ENCODE peak calls at places on chromosomes 5 and 9, in four cellular contexts. One of them, this sample, is unnamed.

GRCh38 chr9:19116391-19116790 is 10.9 kb downstream of the PLIN2 start:
- DNase-seq in BE2C: no peak
- DNase-seq in neural crest cell: no peak
- DNase-seq in WTC11: no peak
- DNase-seq in this sample: no peak

GRCh38 chr9:126704157-126704941 is 90.6 kb downstream of the LMX1B start:
- DNase-seq in BE2C: peak; percentile 50
- DNase-seq in WTC11: no peak
- DNase-seq in neural crest cell: no peak
- DNase-seq in this sample: peak; percentile 3

GRCh38 chr9:127788337-127789011 is 2.6 kb downstream of the CDK9 start:
- DNase-seq in WTC11: no peak
- DNase-seq in BE2C: no peak
- DNase-seq in neural crest cell: no peak
- DNase-seq in this sample: no peak

GRCh38 chr9:134055981-134056461 is 11.8 kb downstream of the BRD3 start:
- DNase-seq in WTC11: no peak
- DNase-seq in neural crest cell: no peak
- DNase-seq in BE2C: peak; percentile 16
- DNase-seq in this sample: no peak

GRCh38 chr5:6455571-6456200 is 7.0 kb downstream of the UBE2QL1 start:
- DNase-seq in WTC11: no peak
- DNase-seq in neural crest cell: no peak
- DNase-seq in BE2C: no peak
- DNase-seq in this sample: no peak

GRCh38 chr5:136979131-136979530 is 520.0 kb downstream of the SPOCK1 start:
- DNase-seq in BE2C: no peak
- DNase-seq in WTC11: no peak
- DNase-seq in neural crest cell: no peak
- DNase-seq in this sample: no peak

GRCh38 chr5:89695371-89695770 is 714.2 kb downstream of the CETN3 start:
- DNase-seq in BE2C: no peak
- DNase-seq in WTC11: no peak
- DNase-seq in neural crest cell: no peak
- DNase-seq in this sample: no peak

GRCh38 chr5:168324864-168325615 is 33.6 kb downstream of the WWC1 start:
- DNase-seq in BE2C: no peak
- DNase-seq in neural crest cell: no peak
- DNase-seq in WTC11: no peak
- DNase-seq in this sample: no peak

GRCh38 chr5:54553659-54554207 is 36.2 kb downstream of the SNX18 start:
- DNase-seq in WTC11: no peak
- DNase-seq in neural crest cell: no peak
- DNase-seq in BE2C: peak; percentile 22
- DNase-seq in this sample: no peak

GRCh38 chr9:108001219-108001618 is 511.6 kb upstream of the KLF4 start:
- DNase-seq in neural crest cell: no peak
- DNase-seq in BE2C: no peak
- DNase-seq in WTC11: no peak
- DNase-seq in this sample: no peak

GRCh38 chr9:93417538-93417937 is 33.9 kb upstream of the FAM120A start:
- DNase-seq in neural crest cell: no peak
- DNase-seq in WTC11: no peak
- DNase-seq in BE2C: no peak
- DNase-seq in this sample: no peak

GRCh38 chr5:157949520-157949919 is 90.6 kb upstream of the CLINT1 start:
- DNase-seq in BE2C: no peak
- DNase-seq in WTC11: no peak
- DNase-seq in neural crest cell: no peak
- DNase-seq in this sample: no peak

GRCh38 chr5:120466337-120467006 is 2.4 kb downstream of the PRR16 start:
- DNase-seq in BE2C: no peak
- DNase-seq in neural crest cell: no peak
- DNase-seq in WTC11: no peak
- DNase-seq in this sample: no peak

GRCh38 chr5:32363030-32363429 is 50.3 kb upstream of the MTMR12 start:
- DNase-seq in BE2C: no peak
- DNase-seq in neural crest cell: no peak
- DNase-seq in WTC11: no peak
- DNase-seq in this sample: no peak

GRCh38 chr5:144135113-144135762 is 35.2 kb downstream of the YIPF5 start:
- DNase-seq in BE2C: no peak
- DNase-seq in neural crest cell: no peak
- DNase-seq in WTC11: no peak
- DNase-seq in this sample: no peak

GRCh38 chr5:68449380-68449779 is 233.8 kb downstream of the PIK3R1 start:
- DNase-seq in BE2C: no peak
- DNase-seq in WTC11: no peak
- DNase-seq in neural crest cell: no peak
- DNase-seq in this sample: no peak

GRCh38 chr5:72231989-72232703 is 87.9 kb downstream of the MRPS27 start:
- DNase-seq in WTC11: no peak
- DNase-seq in neural crest cell: no peak
- DNase-seq in BE2C: no peak
- DNase-seq in this sample: no peak

GRCh38 chr5:38011641-38012188 is 171.9 kb upstream of the GDNF start:
- DNase-seq in BE2C: peak; percentile 39
- DNase-seq in WTC11: no peak
- DNase-seq in neural crest cell: no peak
- DNase-seq in this sample: no peak

GRCh38 chr5:129379406-129379805 is 80.7 kb upstream of the ADAMTS19 start:
- DNase-seq in BE2C: no peak
- DNase-seq in WTC11: no peak
- DNase-seq in neural crest cell: no peak
- DNase-seq in this sample: no peak

GRCh38 chr5:131514316-131515275 is 120.4 kb downstream of the RAPGEF6 start:
- DNase-seq in neural crest cell: no peak
- DNase-seq in WTC11: no peak
- DNase-seq in BE2C: no peak
- DNase-seq in this sample: no peak

GRCh38 chr9:129176786-129177442 is 1.1 kb downstream of the IER5L start:
- DNase-seq in WTC11: peak; percentile 41
- DNase-seq in BE2C: peak; percentile 51
- DNase-seq in neural crest cell: peak; percentile 48
- DNase-seq in this sample: peak; percentile 57

GRCh38 chr5:6574111-6574510 is 58.7 kb downstream of the NSUN2 start:
- DNase-seq in WTC11: no peak
- DNase-seq in neural crest cell: no peak
- DNase-seq in BE2C: no peak
- DNase-seq in this sample: no peak

GRCh38 chr9:135960328-135961276 is 571 bp downstream of the UBAC1 start:
- DNase-seq in BE2C: no peak
- DNase-seq in WTC11: no peak
- DNase-seq in neural crest cell: peak; percentile 26
- DNase-seq in this sample: peak; percentile 32

GRCh38 chr5:94544784-94545318 is 73.6 kb downstream of the KIAA0825 start:
- DNase-seq in WTC11: no peak
- DNase-seq in neural crest cell: no peak
- DNase-seq in BE2C: no peak
- DNase-seq in this sample: no peak

GRCh38 chr5:133373121-133373870 is 239.0 kb downstream of the FSTL4 start:
- DNase-seq in BE2C: no peak
- DNase-seq in WTC11: no peak
- DNase-seq in neural crest cell: no peak
- DNase-seq in this sample: no peak

GRCh38 chr5:132773114-132773513 is 3.9 kb downstream of the SEPTIN8 start:
- DNase-seq in BE2C: no peak
- DNase-seq in WTC11: no peak
- DNase-seq in neural crest cell: no peak
- DNase-seq in this sample: no peak

GRCh38 chr9:122053546-122053945 is 39.6 kb downstream of the TTLL11 start:
- DNase-seq in BE2C: no peak
- DNase-seq in WTC11: no peak
- DNase-seq in neural crest cell: no peak
- DNase-seq in this sample: no peak

GRCh38 chr5:171984748-171985419 is 21.6 kb downstream of the FBXW11 start:
- DNase-seq in BE2C: no peak
- DNase-seq in neural crest cell: no peak
- DNase-seq in WTC11: no peak
- DNase-seq in this sample: no peak

GRCh38 chr5:58454025-58454424 is 5.9 kb downstream of the PLK2 start:
- DNase-seq in BE2C: no peak
- DNase-seq in neural crest cell: no peak
- DNase-seq in WTC11: no peak
- DNase-seq in this sample: no peak

GRCh38 chr5:2388005-2388361 is 363.5 kb downstream of the IRX2 start:
- DNase-seq in WTC11: no peak
- DNase-seq in BE2C: no peak
- DNase-seq in neural crest cell: no peak
- DNase-seq in this sample: no peak

GRCh38 chr5:71872465-71872864 is 153.4 kb downstream of the CARTPT start:
- DNase-seq in WTC11: no peak
- DNase-seq in neural crest cell: no peak
- DNase-seq in BE2C: no peak
- DNase-seq in this sample: no peak

GRCh38 chr5:139543423-139543991 is 17.6 kb upstream of the UBE2D2 start:
- DNase-seq in WTC11: peak; percentile 78
- DNase-seq in BE2C: peak; percentile 81
- DNase-seq in neural crest cell: peak; percentile 45
- DNase-seq in this sample: peak; percentile 76

GRCh38 chr9:77756449-77756848 is 108.3 kb upstream of the GNA14 start:
- DNase-seq in neural crest cell: no peak
- DNase-seq in BE2C: no peak
- DNase-seq in WTC11: no peak
- DNase-seq in this sample: no peak
- TF ChIP-seq CTCF in neural crest cell: no peak
- TF ChIP-seq CTCF in BE2C: peak; percentile 10
- TF ChIP-seq CTCF in WTC11: no peak
- TF ChIP-seq CTCF in this sample: no peak

DNA sequence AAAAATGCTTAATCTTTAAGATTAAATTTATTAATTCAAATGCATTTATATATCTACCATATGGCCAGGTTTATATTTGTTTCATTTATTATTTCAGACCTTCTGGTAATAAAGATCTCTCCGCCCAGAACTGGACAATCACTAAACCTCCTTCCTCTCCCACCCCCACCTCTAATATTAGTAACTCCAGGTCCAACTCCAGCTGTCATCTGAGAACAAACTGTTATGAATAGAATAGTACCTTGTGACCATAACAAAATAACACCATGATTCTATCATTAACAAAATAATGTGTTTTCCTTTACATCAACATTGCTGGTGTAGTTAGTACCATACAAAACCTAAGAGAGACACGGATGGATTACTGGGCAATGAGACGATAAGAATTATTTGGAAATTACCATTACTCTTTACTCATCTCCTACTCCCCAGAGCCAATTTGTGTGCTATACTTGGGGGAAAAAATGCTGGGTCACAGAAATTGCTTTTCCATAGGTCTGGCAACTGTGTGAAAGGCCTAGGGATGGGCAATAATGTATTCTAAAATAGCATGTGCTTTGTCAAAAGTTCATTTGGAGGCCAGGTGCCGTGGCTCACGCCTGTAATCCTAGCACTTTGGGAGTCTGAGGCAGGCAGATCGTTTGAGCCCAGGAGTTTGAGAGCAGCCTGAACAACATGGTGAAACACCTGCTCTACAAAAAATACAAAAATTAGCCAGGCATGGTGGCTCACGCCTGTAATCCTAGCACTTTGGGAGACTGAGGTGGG is 186.1 kb downstream of the ENC1 start:
- DNase-seq in neural crest cell: no peak
- DNase-seq in WTC11: no peak
- DNase-seq in BE2C: no peak
- DNase-seq in this sample: no peak
- TF ChIP-seq CTCF in neural crest cell: no peak
- TF ChIP-seq CTCF in WTC11: no peak
- TF ChIP-seq CTCF in BE2C: no peak
- TF ChIP-seq CTCF in this sample: no peak

GRCh38 chr9:137317021-137317978 is 15.2 kb upstream of the NRARP start:
- DNase-seq in WTC11: no peak
- DNase-seq in BE2C: no peak
- DNase-seq in neural crest cell: no peak
- DNase-seq in this sample: peak; percentile 8
- TF ChIP-seq CTCF in WTC11: no peak
- TF ChIP-seq CTCF in BE2C: no peak
- TF ChIP-seq CTCF in neural crest cell: no peak
- TF ChIP-seq CTCF in this sample: no peak

GRCh38 chr5:77828445-77828844 is 52.3 kb upstream of the TBCA start:
- DNase-seq in neural crest cell: no peak
- DNase-seq in WTC11: no peak
- DNase-seq in BE2C: no peak
- DNase-seq in this sample: no peak
- TF ChIP-seq CTCF in neural crest cell: peak; percentile 55
- TF ChIP-seq CTCF in WTC11: no peak
- TF ChIP-seq CTCF in BE2C: peak; percentile 26
- TF ChIP-seq CTCF in this sample: peak; percentile 65

DNA sequence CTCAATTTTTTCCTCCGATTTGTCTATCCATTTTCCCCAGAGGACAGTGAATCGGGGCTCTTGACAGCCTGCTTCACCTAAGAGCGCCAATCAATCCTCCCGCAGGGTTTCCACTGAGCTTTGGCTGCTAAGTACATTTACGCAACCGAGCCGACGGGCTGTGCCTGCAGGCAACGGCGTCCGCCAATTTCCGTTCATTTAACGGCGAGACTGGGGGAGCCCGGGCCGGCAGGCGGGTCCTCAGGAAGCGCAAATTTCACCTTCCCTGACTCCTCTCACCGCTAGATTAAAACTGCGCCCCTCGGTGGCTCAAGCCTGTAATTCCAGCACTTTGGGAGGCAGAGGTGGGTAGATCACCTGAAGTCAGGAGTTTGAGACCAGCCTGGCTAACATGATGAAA is 2.7 kb upstream of the NXNL2 start:
- DNase-seq in neural crest cell: peak; percentile 19
- DNase-seq in WTC11: peak; percentile 88
- DNase-seq in BE2C: peak; percentile 45
- DNase-seq in this sample: peak; percentile 70
- TF ChIP-seq CTCF in neural crest cell: peak; percentile 44
- TF ChIP-seq CTCF in WTC11: peak; percentile 41
- TF ChIP-seq CTCF in BE2C: peak; percentile 3
- TF ChIP-seq CTCF in this sample: peak; percentile 54

DNA sequence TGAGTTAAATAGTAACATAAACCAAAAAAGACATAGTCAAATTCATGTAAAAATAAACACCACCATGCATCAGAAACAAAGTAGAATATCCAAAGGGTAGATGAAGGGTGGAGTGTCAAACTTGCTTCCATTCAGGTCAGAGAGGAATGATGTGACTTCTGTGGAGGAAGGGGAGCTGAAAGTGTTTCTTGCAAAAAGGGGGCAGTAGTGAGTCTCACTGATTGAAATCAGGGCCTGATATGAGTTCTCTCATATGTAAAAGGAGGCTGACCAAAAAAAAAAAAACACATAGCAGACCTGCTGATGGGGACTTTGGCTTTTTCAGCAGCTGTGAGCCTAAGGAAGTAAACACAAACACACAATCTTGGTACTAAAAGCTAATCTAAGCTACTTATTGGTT is 38.8 kb upstream of the RGMB start:
- DNase-seq in WTC11: no peak
- DNase-seq in BE2C: no peak
- DNase-seq in neural crest cell: no peak
- DNase-seq in this sample: no peak
- TF ChIP-seq CTCF in WTC11: no peak
- TF ChIP-seq CTCF in BE2C: peak; percentile 45
- TF ChIP-seq CTCF in neural crest cell: no peak
- TF ChIP-seq CTCF in this sample: no peak

This sample was measured in endothelial cell.